ENCODE peak calls at places on chromosomes 7 and 10, in nine cellular contexts. H is GM23338, D is endothelial cell of umbilical vein, R is suprapubic skin, P is HCT116, E is prostate gland, V is GM12891, U is stomach, G is GM12892. M is an unnamed sample.
A peak's percentile ranks its signal among the peaks of the same experiment; 100 is the strongest.

GRCh38 chr7:106824458-106824857 is 40.6 kb upstream of the PIK3CG start:
- DNase-seq in U (no peak), H (no peak), V (no peak), D (no peak), R (no peak), P (peak; percentile 61), E (no peak), G (no peak), M (no peak)

GRCh38 chr7:22082553-22082885 is 136.8 kb upstream of the CDCA7L start:
- DNase-seq in E (no peak), H (peak; percentile 79), D (no peak), G (no peak), R (no peak), P (no peak), V (no peak), U (no peak), M (peak; percentile 42)

GRCh38 chr7:26087321-26088091 is 64.5 kb upstream of the NFE2L3 start:
- DNase-seq in U (no peak), G (no peak), E (peak; percentile 35), D (no peak), V (no peak), P (no peak), R (no peak), H (no peak), M (no peak)

GRCh38 chr10:6647811-6648526 is 67.9 kb upstream of the PRKCQ start:
- DNase-seq in E (no peak), H (peak; percentile 93), V (peak; percentile 50), U (peak; percentile 54), G (peak; percentile 38), D (peak; percentile 15), R (no peak), P (peak; percentile 22), M (peak; percentile 43)

GRCh38 chr10:53664620-53665019 is 892.0 kb upstream of the MBL2 start:
- DNase-seq in H (no peak), V (no peak), P (no peak), G (no peak), R (no peak), D (peak; percentile 51), E (no peak), U (no peak), M (no peak)

GRCh38 chr7:145848691-145849090 is 267.9 kb upstream of the CNTNAP2 start:
- DNase-seq in V (no peak), U (no peak), R (no peak), G (no peak), P (no peak), H (peak; percentile 39), E (no peak), D (no peak), M (no peak)

GRCh38 chr10:71829171-71829570 is 21.9 kb downstream of the PSAP start:
- DNase-seq in V (no peak), D (no peak), P (no peak), U (no peak), E (no peak), R (no peak), G (no peak), H (no peak), M (no peak)

GRCh38 chr10:78177013-78177370 is 143.3 kb downstream of the RPS24 start:
- DNase-seq in V (no peak), E (no peak), P (no peak), R (no peak), H (no peak), U (no peak), G (no peak), D (no peak), M (no peak)

GRCh38 chr7:117119192-117119924 is 166.1 kb downstream of the ST7 start:
- DNase-seq in R (peak; percentile 84), P (peak; percentile 62), D (peak; percentile 84), E (peak; percentile 67), V (no peak), G (no peak), H (peak; percentile 90), U (peak; percentile 80), M (peak; percentile 80)

GRCh38 chr10:19952103-19952502 is 135.9 kb downstream of the PLXDC2 start:
- DNase-seq in V (no peak), R (no peak), H (no peak), G (no peak), U (no peak), D (no peak), E (no peak), P (no peak), M (no peak)

GRCh38 chr10:83037653-83038052 is 1101.7 kb upstream of the GHITM start:
- DNase-seq in U (no peak), V (no peak), H (peak; percentile 25), D (no peak), G (no peak), R (no peak), P (no peak), E (no peak), M (no peak)

GRCh38 chr10:35700490-35700887 is 58.4 kb upstream of the FZD8 start:
- DNase-seq in D (no peak), H (peak; percentile 75), U (no peak), R (no peak), G (no peak), P (no peak), E (no peak), V (no peak), M (no peak)

GRCh38 chr10:73894245-73894971 is 16.5 kb upstream of the PLAU start:
- DNase-seq in D (peak; percentile 90), P (no peak), U (no peak), E (no peak), V (no peak), G (no peak), R (no peak), H (no peak), M (no peak)

GRCh38 chr7:585229-585711 is 65.6 kb upstream of the PDGFA start:
- DNase-seq in E (no peak), U (no peak), V (no peak), D (no peak), R (no peak), H (no peak), G (no peak), P (no peak), M (no peak)

GRCh38 chr7:582931-583330 is 63.3 kb upstream of the PDGFA start:
- DNase-seq in D (no peak), V (no peak), H (no peak), R (no peak), P (no peak), E (no peak), G (no peak), U (no peak), M (no peak)

GRCh38 chr7:584820-585219 is 65.2 kb upstream of the PDGFA start:
- DNase-seq in P (no peak), H (no peak), D (no peak), V (no peak), E (no peak), R (no peak), G (no peak), U (no peak), M (no peak)

GRCh38 chr7:583410-584121 is 63.9 kb upstream of the PDGFA start:
- DNase-seq in H (no peak), E (no peak), V (no peak), R (no peak), U (no peak), D (no peak), G (no peak), P (no peak), M (no peak)

GRCh38 chr7:584122-584465 is 64.4 kb upstream of the PDGFA start:
- DNase-seq in H (no peak), U (peak; percentile 39), V (no peak), P (no peak), G (no peak), E (no peak), D (no peak), R (no peak), M (no peak)
- TF ChIP-seq POLR2AphosphoS5 in H (no peak), U (no peak), V (no peak), P (no peak), G (no peak), E (no peak), D (no peak), R (no peak), M (no peak)

GRCh38 chr7:152128741-152129461 is 103.4 kb downstream of the GALNT11 start:
- DNase-seq in E (no peak), V (no peak), D (no peak), G (no peak), U (no peak), R (no peak), H (no peak), P (no peak), M (peak; percentile 78)

GRCh38 chr7:152129682-152130081 is 104.2 kb downstream of the GALNT11 start:
- DNase-seq in P (no peak), G (no peak), U (no peak), R (no peak), D (no peak), H (no peak), V (no peak), E (no peak), M (no peak)

GRCh38 chr7:152132812-152133211 is 107.3 kb downstream of the GALNT11 start:
- DNase-seq in G (no peak), E (no peak), U (no peak), V (no peak), H (no peak), R (no peak), P (no peak), D (peak; percentile 33), M (no peak)

GRCh38 chr7:152131981-152132494 is 106.6 kb downstream of the GALNT11 start:
- DNase-seq in V (no peak), P (no peak), G (no peak), U (no peak), R (no peak), E (no peak), D (no peak), H (no peak), M (peak; percentile 61)

GRCh38 chr7:152130658-152131590 is 105.5 kb downstream of the GALNT11 start:
- DNase-seq in P (no peak), H (no peak), U (no peak), R (no peak), G (no peak), D (no peak), E (no peak), V (no peak), M (peak; percentile 65)
- TF ChIP-seq POLR2AphosphoS5 in P (no peak), H (no peak), U (no peak), R (no peak), G (no peak), D (no peak), E (no peak), V (no peak), M (no peak)

GRCh38 chr7:130485734-130486113 is 6.2 kb upstream of the MEST start:
- DNase-seq in U (no peak), H (no peak), G (no peak), E (no peak), V (no peak), D (no peak), R (no peak), P (no peak), M (no peak)
- TF ChIP-seq POLR2AphosphoS5 in U (no peak), H (no peak), G (no peak), E (no peak), V (no peak), D (no peak), R (no peak), P (no peak), M (no peak)

DNA sequence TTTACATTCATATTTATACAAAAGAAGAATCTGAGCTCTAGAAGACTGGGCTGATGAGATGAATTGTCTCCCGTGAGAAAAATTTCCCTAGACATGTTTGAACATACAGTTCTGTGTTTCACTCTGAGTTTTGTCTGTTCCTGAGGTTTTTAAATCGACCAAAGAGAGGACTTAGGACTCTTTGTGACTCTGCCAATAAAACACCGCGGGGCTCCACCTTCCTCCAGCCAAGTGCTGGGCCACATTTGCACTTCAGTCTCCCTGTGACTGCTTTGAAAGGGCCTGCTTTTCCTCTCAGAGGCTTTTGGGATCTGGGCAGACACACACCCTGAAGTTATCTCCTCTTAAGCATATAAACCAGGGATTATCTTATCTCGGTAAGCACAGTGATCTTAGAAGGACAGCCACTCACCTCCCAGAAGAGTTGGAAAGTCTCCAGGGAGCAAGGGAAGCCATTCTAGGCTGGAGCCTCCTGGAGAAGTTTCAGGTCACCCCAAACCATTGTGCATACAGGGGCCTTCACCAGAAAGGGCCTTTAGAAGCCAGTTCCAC is 101.1 kb upstream of the JCAD start:
- DNase-seq in D (no peak), G (no peak), H (no peak), P (no peak), V (no peak), U (no peak), R (no peak), E (no peak), M (no peak)
- TF ChIP-seq POLR2AphosphoS5 in D (no peak), G (no peak), H (no peak), P (no peak), V (no peak), U (no peak), R (no peak), E (no peak), M (no peak)